ENCODE peak calls at places on chromosome 10, in four cellular contexts. M is K562, J is GM12892, K is H1. L is an unnamed sample.

GRCh38 chr10:58781873-58782488 is 269.3 kb downstream of the BICC1 start:
- DNase-seq in K (no peak), M (peak), J (no peak), L (no peak)

GRCh38 chr10:110461088-110461487 is 36.6 kb upstream of the DUSP5 start:
- DNase-seq in M (no peak), J (no peak), K (no peak), L (no peak)

GRCh38 chr10:5571826-5572225 is 47.1 kb downstream of the CALML3 start:
- DNase-seq in M (no peak), K (no peak), J (no peak), L (no peak)

GRCh38 chr10:114306116-114306973 is 67.3 kb downstream of the VWA2 start:
- DNase-seq in M (no peak), K (no peak), J (no peak), L (no peak)

GRCh38 chr10:7606977-7607404 is 59.8 kb downstream of the ITIH5 start:
- DNase-seq in K (no peak), J (no peak), M (no peak), L (no peak)

GRCh38 chr10:51800121-51800520 is 100.7 kb upstream of the CSTF2T start:
- DNase-seq in J (no peak), M (no peak), K (no peak), L (no peak)

GRCh38 chr10:59748834-59749233 is 4.4 kb downstream of the MRLN start:
- DNase-seq in M (no peak), J (peak), K (no peak), L (peak)

GRCh38 chr10:110209399-110209925 is 2.1 kb downstream of the MXI1 start:
- DNase-seq in K (peak), M (no peak), J (no peak), L (no peak)

GRCh38 chr10:23871211-23871610 is 337.7 kb upstream of the KIAA1217 start:
- DNase-seq in M (no peak), K (no peak), J (no peak), L (no peak)

GRCh38 chr10:122878799-122879338 is 512 bp downstream of the FAM24B start:
- DNase-seq in J (no peak), K (no peak), M (no peak), L (no peak)

GRCh38 chr10:122877264-122877663 is 2.1 kb downstream of the FAM24B start:
- DNase-seq in K (no peak), J (no peak), M (peak), L (no peak)

GRCh38 chr10:122876493-122876855 is 2.9 kb downstream of the FAM24B start:
- DNase-seq in M (no peak), J (no peak), K (no peak), L (no peak)

GRCh38 chr10:122882798-122883197 is 3.4 kb upstream of the FAM24B start:
- DNase-seq in M (no peak), J (no peak), K (no peak), L (no peak)

DNA sequence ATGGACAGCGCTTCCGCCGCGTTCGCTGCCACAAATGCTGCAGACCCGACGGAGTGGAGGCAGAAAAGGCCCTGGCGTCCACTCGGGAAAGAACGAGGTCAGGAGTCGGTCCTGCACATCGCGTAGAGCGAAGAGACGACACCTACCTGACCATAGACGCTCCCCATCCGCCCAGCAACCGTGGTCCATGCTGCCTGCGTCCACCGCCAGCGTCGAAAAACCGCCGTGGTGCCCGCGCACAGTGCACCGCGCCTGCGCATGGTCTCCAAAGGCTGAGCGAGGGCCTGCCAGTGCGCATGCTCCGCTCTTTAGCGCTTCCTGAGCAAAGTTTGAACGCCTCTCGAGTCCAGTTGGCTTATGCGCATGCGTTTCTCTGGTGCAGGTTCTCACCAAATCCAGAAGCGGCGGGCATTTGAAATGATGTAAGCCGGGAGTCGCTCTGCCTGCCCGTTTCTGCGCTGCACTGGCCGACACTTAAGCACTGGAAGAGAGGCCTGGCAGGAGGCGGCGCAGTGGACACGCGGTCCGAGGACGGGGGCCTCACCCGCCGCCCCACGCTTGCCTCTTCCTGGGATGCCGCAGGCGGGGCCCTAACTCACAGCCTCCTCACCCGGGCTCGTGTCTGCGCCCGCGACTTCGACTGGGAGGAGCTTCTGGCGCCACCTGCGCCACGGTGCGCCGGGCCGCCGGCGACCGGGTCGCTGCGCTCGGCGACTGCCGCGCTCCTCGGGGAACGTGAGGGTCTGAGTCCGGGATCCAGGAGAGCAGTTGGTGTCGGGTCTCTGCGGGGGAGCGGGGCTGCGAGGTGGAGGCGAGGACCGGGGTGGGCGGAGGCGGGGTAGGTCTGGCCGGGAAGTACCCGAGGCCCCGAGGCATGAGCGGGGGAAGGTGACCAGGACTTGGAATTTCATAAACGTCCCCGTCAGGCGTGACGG is at the start of gene FAM24B:
- DNase-seq in J (peak), M (peak), K (peak), L (peak)
- TF ChIP-seq POLR2A in J (peak), M (peak), K (no peak), L (no peak)

DNA sequence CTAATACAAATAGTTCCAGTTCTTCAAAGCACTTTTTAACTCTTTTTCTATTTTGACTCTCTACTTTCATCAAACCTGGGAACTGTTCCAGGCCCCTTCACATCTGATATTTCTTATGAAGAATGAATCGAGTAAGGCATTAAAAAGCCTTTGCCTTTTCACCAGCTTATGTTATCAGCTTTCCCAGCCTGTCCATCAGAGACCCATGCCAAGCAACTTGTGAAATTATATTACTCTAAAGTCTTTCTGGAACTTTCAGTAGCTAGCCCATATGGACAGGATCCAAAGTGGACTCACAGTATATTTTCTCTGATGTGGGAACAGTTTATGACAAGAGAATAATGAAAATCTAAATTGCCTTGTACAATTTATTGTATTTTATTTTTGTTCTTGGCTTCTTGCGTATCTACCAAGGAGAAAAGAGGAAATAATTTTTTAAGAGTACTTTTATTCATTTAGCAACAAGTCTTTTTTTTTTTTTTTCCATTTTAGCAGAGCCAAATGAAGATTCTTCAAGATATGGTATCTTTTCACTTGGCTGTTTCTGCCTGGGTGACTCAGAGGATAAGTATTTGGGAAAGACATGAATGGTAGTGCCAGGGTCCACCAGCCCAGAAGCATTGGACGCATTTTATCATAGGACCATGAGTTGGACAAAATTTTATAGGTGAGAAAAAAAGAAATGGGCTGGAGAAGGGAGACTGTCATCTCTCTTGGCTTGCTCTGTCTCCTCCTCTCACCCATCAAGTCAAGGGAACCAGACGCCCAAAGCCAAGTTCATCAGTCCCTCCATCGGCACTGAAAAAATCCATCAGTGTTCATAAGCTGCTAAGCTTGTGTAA is 195.8 kb upstream of the NEBL start:
- DNase-seq in M (no peak), K (no peak), J (no peak), L (no peak)
- TF ChIP-seq TAF1 in M (no peak), K (no peak), J (no peak), L (no peak)

GRCh38 chr10:102225646-102226541 is at the start of gene ELOVL3:
- DNase-seq in M (peak), K (peak), J (peak), L (peak)
- TF ChIP-seq POLR2A in M (peak), K (no peak), J (no peak), L (no peak)

GRCh38 chr10:130787252-130787651 is 524.3 kb downstream of the TCERG1L start:
- DNase-seq in K (no peak), M (no peak), J (no peak), L (no peak)
- TF ChIP-seq TAF1 in K (no peak), M (no peak), J (no peak), L (no peak)

GRCh38 chr10:103660364-103661197 is 167.1 kb downstream of the NEURL1 start:
- DNase-seq in J (peak), M (no peak), K (no peak), L (no peak)
- TF ChIP-seq POLR2A in J (no peak), M (no peak), K (no peak), L (no peak)

DNA sequence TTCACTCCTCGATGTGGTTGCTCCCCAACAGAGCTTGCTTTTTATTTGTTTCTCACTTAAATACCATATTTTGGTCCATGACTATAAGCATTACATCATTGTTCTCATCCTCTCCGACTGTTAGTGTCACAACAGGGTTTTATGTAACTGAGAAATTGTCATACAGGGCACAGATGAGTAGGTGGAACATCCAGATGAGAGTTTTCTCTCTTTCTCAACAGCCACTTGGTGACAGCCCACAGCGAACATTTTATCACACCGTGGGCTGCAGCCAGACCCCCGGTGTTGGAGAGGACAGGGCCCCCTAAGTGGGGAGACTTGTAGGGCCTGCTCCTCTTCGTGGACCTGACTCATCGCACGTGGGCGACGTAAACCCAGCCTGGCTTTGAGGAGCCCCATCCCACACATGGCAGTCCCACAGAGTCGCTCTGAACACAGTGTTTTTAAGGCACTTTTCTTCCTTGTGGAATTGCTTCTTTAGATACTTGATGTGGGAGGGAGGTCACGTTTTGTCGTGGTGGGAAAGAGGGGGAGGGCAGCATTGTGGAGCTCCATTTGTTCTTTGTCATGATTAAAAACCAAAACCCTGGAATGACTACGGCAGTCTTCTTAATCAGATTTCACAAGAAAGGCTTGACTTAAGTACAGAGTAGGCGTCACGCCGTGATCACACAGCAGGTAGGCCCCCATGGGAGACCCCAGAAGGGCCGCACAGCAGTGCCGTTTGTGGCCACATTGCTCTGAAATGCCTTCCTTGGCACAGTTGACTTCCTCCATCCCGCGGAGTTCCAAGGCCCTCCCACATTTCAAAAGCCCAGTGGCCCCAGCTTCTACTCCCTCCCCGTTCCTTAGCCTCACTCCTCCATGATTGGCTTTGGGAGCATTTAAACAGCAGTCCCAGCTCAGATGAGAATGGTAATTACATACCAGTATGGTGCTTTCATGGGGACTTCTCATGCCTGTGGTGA is 220.6 kb downstream of the CCDC3 start:
- DNase-seq in K (no peak), J (no peak), M (no peak), L (no peak)
- TF ChIP-seq TAF1 in K (no peak), J (no peak), M (no peak), L (no peak)

GRCh38 chr10:96588060-96588554 is 1.3 kb upstream of the TM9SF3 start:
- DNase-seq in J (no peak), K (no peak), M (no peak), L (no peak)
- TF ChIP-seq POLR2A in J (no peak), K (no peak), M (no peak), L (no peak)

GRCh38 chr10:17847586-17848296 is 38.6 kb downstream of the MRC1 start:
- DNase-seq in K (no peak), J (no peak), M (peak), L (no peak)

GRCh38 chr10:17850526-17850925 is 41.4 kb downstream of the MRC1 start:
- DNase-seq in M (no peak), K (no peak), J (no peak), L (no peak)

GRCh38 chr10:17854044-17854652 is 45.0 kb downstream of the MRC1 start:
- DNase-seq in J (no peak), K (no peak), M (no peak), L (no peak)

GRCh38 chr10:17848646-17849045 is 39.5 kb downstream of the MRC1 start:
- DNase-seq in J (no peak), M (no peak), K (no peak), L (no peak)

GRCh38 chr10:17851611-17852010 is 42.5 kb downstream of the MRC1 start:
- DNase-seq in J (no peak), M (no peak), K (no peak), L (no peak)
- TF ChIP-seq TAF1 in J (no peak), M (no peak), K (no peak), L (no peak)

GRCh38 chr10:93461807-93462178 is 20.3 kb downstream of the MYOF start:
- DNase-seq in M (no peak), K (no peak), J (no peak), L (no peak)
- TF ChIP-seq POLR2A in M (no peak), K (no peak), J (no peak), L (no peak)

L was measured in GM12891.